ENCODE peak calls at places on chromosome 10, in five cellular contexts. G is occipital lobe, J is erythroblast, W is tibial nerve, L is smooth muscle cell of the brain vasculature. U is an unnamed sample.

GRCh38 chr10:98260350-98260749 is 7.6 kb downstream of the LOXL4 start:
- DNase-seq in G (no peak), J (no peak), W (no peak), L (no peak), U (no peak)

GRCh38 chr10:69451209-69451783 is at the start of gene TSPAN15:
- DNase-seq in G (peak), J (peak), W (peak), L (peak), U (peak)

GRCh38 chr10:49552277-49552676 is 13.4 kb upstream of the ERCC6 start:
- DNase-seq in G (no peak), J (no peak), W (no peak), L (no peak), U (no peak)

GRCh38 chr10:72889391-72889831 is 4.1 kb upstream of the OIT3 start:
- DNase-seq in G (no peak), J (no peak), W (no peak), L (no peak), U (no peak)

GRCh38 chr10:69397972-69398371 is 18.7 kb downstream of the TACR2 start:
- DNase-seq in G (no peak), J (no peak), W (no peak), L (no peak), U (no peak)

GRCh38 chr10:12409613-12410012 is 60.3 kb downstream of the CAMK1D start:
- DNase-seq in G (no peak), J (no peak), W (no peak), L (no peak), U (no peak)

GRCh38 chr10:129769381-129770116 is 194.5 kb downstream of the EBF3 start:
- DNase-seq in G (no peak), J (no peak), W (no peak), L (no peak), U (no peak)

GRCh38 chr10:44301781-44302400 is 83.0 kb downstream of the CXCL12 start:
- DNase-seq in G (no peak), J (no peak), W (no peak), L (no peak), U (no peak)

GRCh38 chr10:104478380-104478779 is 124.7 kb downstream of the CFAP58 start:
- DNase-seq in G (no peak), J (no peak), W (no peak), L (no peak), U (no peak)

GRCh38 chr10:89062861-89063260 is 72.3 kb downstream of the FAS start:
- DNase-seq in G (no peak), J (no peak), W (no peak), L (no peak), U (no peak)

GRCh38 chr10:28738200-28738599 is 60.9 kb downstream of the BAMBI start:
- DNase-seq in G (no peak), J (peak), W (no peak), L (no peak), U (no peak)

GRCh38 chr10:48494611-48495010 is 110.3 kb downstream of the ARHGAP22 start:
- DNase-seq in G (no peak), J (no peak), W (no peak), L (no peak), U (no peak)

U was measured in hypothalamus.